ENCODE peak calls at places on chromosome 5, in four cellular contexts. X is NT2/D1, C is stomach, A is AG08396. I is an unnamed sample.

GRCh38 chr5:129271309-129271708 is 176.8 kb downstream of the ISOC1 start:
- DNase-seq in X (peak), C (no peak), A (no peak), I (no peak)

GRCh38 chr5:107593009-107593408 is 77.7 kb downstream of the EFNA5 start:
- DNase-seq in C (no peak), A (no peak), X (no peak), I (no peak)

GRCh38 chr5:51242453-51242852 is 140.8 kb upstream of the ISL1 start:
- DNase-seq in C (no peak), X (no peak), A (no peak), I (no peak)

GRCh38 chr5:84518370-84518769 is 133.7 kb upstream of the EDIL3 start:
- DNase-seq in A (no peak), C (no peak), X (no peak), I (no peak)

GRCh38 chr5:32453916-32454315 is 9.4 kb upstream of the ZFR start:
- DNase-seq in X (no peak), A (no peak), C (no peak), I (no peak)

GRCh38 chr5:147686421-147686820 is 96.1 kb downstream of the JAKMIP2 start:
- DNase-seq in A (no peak), X (no peak), C (no peak), I (no peak)

GRCh38 chr5:151892393-151892792 is 32.3 kb downstream of the GLRA1 start:
- DNase-seq in C (no peak), A (no peak), X (no peak), I (no peak)

GRCh38 chr5:42948961-42949347 is 91.2 kb downstream of the ANXA2R start:
- DNase-seq in X (no peak), A (no peak), C (no peak), I (no peak)

GRCh38 chr5:106522296-106522695 is 1148.4 kb downstream of the EFNA5 start:
- DNase-seq in X (no peak), C (no peak), A (no peak), I (no peak)

GRCh38 chr5:139299477-139299876 is 5.9 kb downstream of the MATR3 start:
- DNase-seq in A (no peak), X (no peak), C (no peak), I (no peak)

GRCh38 chr5:130333089-130333488 is 428.8 kb downstream of the CHSY3 start:
- DNase-seq in X (no peak), A (peak), C (no peak), I (no peak)

GRCh38 chr5:57720656-57721055 is 238.0 kb upstream of the ACTBL2 start:
- DNase-seq in X (no peak), C (no peak), A (no peak), I (no peak)

GRCh38 chr5:6900828-6901227 is 187.6 kb downstream of the TENT4A start:
- DNase-seq in A (no peak), C (peak), X (no peak), I (no peak)

GRCh38 chr5:139864716-139865483 is 69.3 kb downstream of the PSD2 start:
- DNase-seq in C (no peak), A (no peak), X (no peak), I (no peak)

GRCh38 chr5:131622633-131623032 is 12.4 kb downstream of the RAPGEF6 start:
- DNase-seq in C (no peak), X (no peak), A (peak), I (no peak)

GRCh38 chr5:93611900-93612898 is 29.2 kb downstream of the NR2F1 start:
- DNase-seq in X (no peak), C (no peak), A (peak), I (no peak)

GRCh38 chr5:170747357-170747756 is 36.2 kb upstream of the GABRP start:
- DNase-seq in C (no peak), X (no peak), A (no peak), I (no peak)

GRCh38 chr5:89168766-89169165 is 285.8 kb upstream of the MEF2C start:
- DNase-seq in A (no peak), C (no peak), X (no peak), I (no peak)

GRCh38 chr5:146762830-146763229 is 115.7 kb downstream of the PPP2R2B start:
- DNase-seq in C (no peak), A (no peak), X (no peak), I (no peak)

GRCh38 chr5:111676496-111676895 is 80.5 kb downstream of the NREP start:
- DNase-seq in X (no peak), A (no peak), C (no peak), I (no peak)

GRCh38 chr5:18329346-18329745 is 695.1 kb downstream of the TAF11L14 start:
- DNase-seq in A (no peak), C (no peak), X (no peak), I (no peak)

GRCh38 chr5:89303033-89303480 is 420.1 kb upstream of the MEF2C start:
- DNase-seq in A (no peak), X (no peak), C (no peak), I (no peak)

GRCh38 chr5:58239731-58240130 is 220.2 kb downstream of the PLK2 start:
- DNase-seq in C (no peak), A (no peak), X (no peak), I (no peak)

GRCh38 chr5:138467711-138468132 is 2.4 kb downstream of the EGR1 start:
- DNase-seq in X (no peak), C (peak), A (peak), I (no peak)

GRCh38 chr5:78151594-78152271 is 142.8 kb downstream of the AP3B1 start:
- DNase-seq in X (no peak), C (no peak), A (no peak), I (no peak)

GRCh38 chr5:151953833-151954232 is 29.2 kb upstream of the GLRA1 start:
- DNase-seq in C (no peak), A (no peak), X (no peak), I (no peak)

GRCh38 chr5:125058185-125058826 is 311.9 kb upstream of the ZNF608 start:
- DNase-seq in A (no peak), C (no peak), X (no peak), I (no peak)

GRCh38 chr5:173925449-173926071 is 37.4 kb downstream of the CPEB4 start:
- DNase-seq in X (no peak), A (peak), C (no peak), I (no peak)

GRCh38 chr5:100776244-100776643 is 126.8 kb downstream of the ST8SIA4 start:
- DNase-seq in X (no peak), A (no peak), C (no peak), I (no peak)

GRCh38 chr5:137304227-137304874 is 194.8 kb downstream of the SPOCK1 start:
- DNase-seq in C (peak), X (no peak), A (no peak), I (no peak)

GRCh38 chr5:139637438-139638089 is 10.6 kb upstream of the CXXC5 start:
- DNase-seq in A (peak), C (peak), X (no peak), I (no peak)

GRCh38 chr5:118968925-118969375 is 19.4 kb downstream of the DTWD2 start:
- DNase-seq in X (no peak), C (no peak), A (peak), I (no peak)

GRCh38 chr5:143536364-143536763 is 132.9 kb upstream of the NR3C1 start:
- DNase-seq in X (no peak), C (no peak), A (peak), I (no peak)

I was measured in iPS DF 19.7.